ENCODE peak calls at places on chromosomes 2 and 18, in ten cellular contexts. B is neural progenitor cell; Z is amniotic epithelial cell; S is HS-27A; N is activated effector memory CD4-positive, alpha-beta T cell treated with Interleukin-2 at 50 U/mL for 16 hours; H is cardiac fibroblast; K is ovary; O is NCI-H1417; Q is GM04504; P is hippocampal formation. W is an unnamed sample.

GRCh38 chr2:86254576-86255538 is 55.6 kb downstream of the MRPL35 start:
- DNase-seq in B (no peak), Z (no peak), S (no peak), N (no peak), H (no peak), K (no peak), O (peak; percentile 30), Q (no peak), P (peak; percentile 45), W (no peak)

GRCh38 chr2:55011741-55012574 is 38.3 kb downstream of the RTN4 start:
- DNase-seq in B (no peak), Z (no peak), S (no peak), N (no peak), H (no peak), K (no peak), O (no peak), Q (no peak), P (no peak), W (no peak)

GRCh38 chr2:121502246-121502645 is 28.4 kb upstream of the RNU4ATAC start:
- DNase-seq in B (no peak), Z (peak; percentile 81), S (peak; percentile 64), N (no peak), H (peak; percentile 42), K (no peak), O (no peak), Q (no peak), P (no peak), W (no peak)

GRCh38 chr18:28114472-28114871 is 62.5 kb downstream of the CDH2 start:
- DNase-seq in B (no peak), Z (peak; percentile 74), S (no peak), N (no peak), H (peak; percentile 52), K (no peak), O (no peak), Q (no peak), P (no peak), W (no peak)

GRCh38 chr2:3628800-3629199 is 29.2 kb upstream of the ALLC start:
- DNase-seq in B (peak; percentile 72), Z (no peak), S (no peak), N (no peak), H (peak; percentile 16), K (peak; percentile 23), O (peak; percentile 79), Q (no peak), P (no peak), W (no peak)

GRCh38 chr2:235234711-235235110 is 259.1 kb upstream of the AGAP1 start:
- DNase-seq in B (no peak), Z (peak; percentile 35), S (no peak), N (no peak), H (peak; percentile 48), K (no peak), O (no peak), Q (peak; percentile 17), P (peak; percentile 19), W (no peak)

GRCh38 chr2:123080331-123080730 is 944.8 kb upstream of the CNTNAP5 start:
- DNase-seq in B (no peak), Z (no peak), S (no peak), N (no peak), H (peak; percentile 47), K (no peak), O (no peak), Q (no peak), P (no peak), W (no peak)

GRCh38 chr2:55391615-55392242 is 27.9 kb downstream of the CCDC88A start:
- DNase-seq in B (no peak), Z (peak; percentile 46), S (no peak), N (no peak), H (no peak), K (no peak), O (no peak), Q (no peak), P (no peak), W (no peak)

GRCh38 chr18:56191334-56191733 is 447.1 kb downstream of the TXNL1 start:
- DNase-seq in B (no peak), Z (no peak), S (no peak), N (no peak), H (no peak), K (no peak), O (no peak), Q (no peak), P (no peak), W (no peak)

GRCh38 chr2:96876811-96877437 is 7.0 kb upstream of the SEMA4C start:
- DNase-seq in B (no peak), Z (no peak), S (no peak), N (no peak), H (no peak), K (no peak), O (no peak), Q (no peak), P (no peak), W (no peak)

GRCh38 chr2:121372082-121372481 is 87.1 kb upstream of the TFCP2L1 start:
- DNase-seq in B (no peak), Z (no peak), S (no peak), N (no peak), H (no peak), K (no peak), O (no peak), Q (no peak), P (no peak), W (no peak)

GRCh38 chr2:39511219-39511785 is 74.2 kb upstream of the MAP4K3 start:
- DNase-seq in B (no peak), Z (no peak), S (no peak), N (no peak), H (no peak), K (peak; percentile 25), O (no peak), Q (no peak), P (no peak), W (no peak)

GRCh38 chr2:118403658-118404451 is 315.6 kb downstream of the INSIG2 start:
- DNase-seq in B (no peak), Z (no peak), S (no peak), N (no peak), H (no peak), K (no peak), O (no peak), Q (no peak), P (no peak), W (no peak)

GRCh38 chr2:192044496-192044895 is 150.2 kb downstream of the TMEFF2 start:
- DNase-seq in B (no peak), Z (no peak), S (no peak), N (no peak), H (no peak), K (no peak), O (no peak), Q (no peak), P (no peak), W (no peak)

GRCh38 chr2:201254331-201254730 is 6.0 kb upstream of the CASP8 start:
- DNase-seq in B (no peak), Z (peak; percentile 81), S (no peak), N (no peak), H (peak; percentile 80), K (no peak), O (no peak), Q (peak; percentile 24), P (no peak), W (peak; percentile 14)

GRCh38 chr2:25983735-25984134 is 1.4 kb upstream of the KIF3C start:
- DNase-seq in B (no peak), Z (no peak), S (no peak), N (no peak), H (peak; percentile 63), K (no peak), O (no peak), Q (no peak), P (no peak), W (no peak)

GRCh38 chr2:178502751-178503150 is 22.5 kb downstream of the PLEKHA3 start:
- DNase-seq in B (no peak), Z (no peak), S (no peak), N (no peak), H (no peak), K (no peak), O (no peak), Q (no peak), P (no peak), W (no peak)

GRCh38 chr2:96485751-96486643 is 19.2 kb downstream of the NEURL3 start:
- DNase-seq in B (no peak), Z (peak; percentile 87), S (no peak), N (peak; percentile 67), H (peak; percentile 83), K (peak; percentile 42), O (peak; percentile 32), Q (peak; percentile 66), P (peak; percentile 19), W (no peak)

GRCh38 chr2:75896779-75897366 is 186.2 kb upstream of the GCFC2 start:
- DNase-seq in B (peak; percentile 81), Z (peak; percentile 3), S (no peak), N (no peak), H (no peak), K (no peak), O (peak; percentile 80), Q (no peak), P (peak; percentile 37), W (peak; percentile 49)

GRCh38 chr18:5534845-5535244 is 9.0 kb downstream of the EPB41L3 start:
- DNase-seq in B (no peak), Z (no peak), S (no peak), N (no peak), H (no peak), K (no peak), O (no peak), Q (no peak), P (no peak), W (no peak)

GRCh38 chr18:29644276-29644675 is 1398.3 kb downstream of the DSC3 start:
- DNase-seq in B (no peak), Z (peak; percentile 10), S (peak; percentile 59), N (no peak), H (no peak), K (no peak), O (no peak), Q (peak; percentile 32), P (no peak), W (no peak)

GRCh38 chr2:26144031-26144430 is 28.9 kb upstream of the GAREM2 start:
- DNase-seq in B (no peak), Z (peak; percentile 40), S (no peak), N (no peak), H (no peak), K (no peak), O (no peak), Q (no peak), P (no peak), W (peak; percentile 27)

GRCh38 chr2:216109962-216110614 is 940 bp downstream of the XRCC5 start:
- DNase-seq in B (peak; percentile 39), Z (peak; percentile 71), S (peak; percentile 4), N (no peak), H (peak; percentile 71), K (no peak), O (peak; percentile 56), Q (peak; percentile 20), P (peak; percentile 48), W (peak; percentile 24)

W was measured in SJCRH30.